ENCODE peak calls at places on chromosomes 1 and 21, in nine cellular contexts. C is astrocyte of the spinal cord, Y is RWPE1, J is PC-9, R is fibroblast of the aortic adventitia, E is LNCaP clone FGC, M is HFFc6, Z is AG09319, K is dorsolateral prefrontal cortex. B is an unnamed sample.

GRCh38 chr1:156436319-156437043 is 64.1 kb downstream of the MEF2D start:
- DNase-seq in C (no peak), Y (no peak), J (no peak), R (no peak), E (no peak), M (no peak), Z (no peak), K (no peak), B (no peak)

GRCh38 chr1:160844447-160845232 is 18.0 kb downstream of the CD244 start:
- DNase-seq in C (no peak), Y (no peak), J (no peak), R (no peak), E (no peak), M (no peak), Z (no peak), K (no peak), B (no peak)

GRCh38 chr21:39263372-39263771 is 50.1 kb downstream of the BRWD1 start:
- DNase-seq in C (no peak), Y (peak), J (no peak), R (peak), E (no peak), M (no peak), Z (no peak), K (no peak), B (no peak)

GRCh38 chr1:41502912-41503311 is 18.4 kb upstream of the EDN2 start:
- DNase-seq in C (no peak), Y (no peak), J (no peak), R (no peak), E (no peak), M (no peak), Z (no peak), K (no peak), B (peak)

GRCh38 chr1:90357980-90358379 is 359.1 kb downstream of the BARHL2 start:
- DNase-seq in C (no peak), Y (no peak), J (no peak), R (no peak), E (no peak), M (no peak), Z (no peak), K (no peak), B (no peak)

GRCh38 chr1:182430263-182431068 is 19.5 kb upstream of the RGSL1 start:
- DNase-seq in C (no peak), Y (no peak), J (no peak), R (peak), E (no peak), M (no peak), Z (no peak), K (no peak), B (no peak)

GRCh38 chr1:205565799-205566198 is 61.3 kb downstream of the CDK18 start:
- DNase-seq in C (no peak), Y (no peak), J (no peak), R (no peak), E (peak), M (no peak), Z (no peak), K (no peak), B (no peak)

GRCh38 chr1:219350621-219351020 is 176.9 kb downstream of the LYPLAL1 start:
- DNase-seq in C (no peak), Y (no peak), J (no peak), R (no peak), E (no peak), M (no peak), Z (no peak), K (no peak), B (no peak)

GRCh38 chr1:64423526-64423925 is 46.4 kb upstream of the CACHD1 start:
- DNase-seq in C (no peak), Y (no peak), J (no peak), R (no peak), E (no peak), M (no peak), Z (no peak), K (no peak), B (no peak)

GRCh38 chr1:43786975-43787374 is 79.6 kb downstream of the ST3GAL3 start:
- DNase-seq in C (peak), Y (no peak), J (no peak), R (peak), E (no peak), M (no peak), Z (peak), K (no peak), B (no peak)

GRCh38 chr21:32520885-32521735 is 64.2 kb downstream of the TCP10L start:
- DNase-seq in C (peak), Y (peak), J (peak), R (peak), E (no peak), M (peak), Z (peak), K (peak), B (peak)

GRCh38 chr1:161946071-161946987 is 77.3 kb downstream of the OLFML2B start:
- DNase-seq in C (peak), Y (no peak), J (no peak), R (peak), E (no peak), M (peak), Z (peak), K (no peak), B (peak)

GRCh38 chr1:235734335-235734734 is 84.8 kb upstream of the GNG4 start:
- DNase-seq in C (no peak), Y (no peak), J (no peak), R (no peak), E (no peak), M (no peak), Z (no peak), K (no peak), B (no peak)

GRCh38 chr1:230167419-230167852 is 100.4 kb downstream of the GALNT2 start:
- DNase-seq in C (peak), Y (peak), J (no peak), R (peak), E (no peak), M (peak), Z (no peak), K (no peak), B (no peak)

GRCh38 chr1:170530972-170531757 is 801 bp upstream of the GORAB start:
- DNase-seq in C (no peak), Y (peak), J (no peak), R (peak), E (no peak), M (no peak), Z (no peak), K (no peak), B (no peak)

GRCh38 chr1:11152755-11153154 is 36.4 kb upstream of the ANGPTL7 start:
- DNase-seq in C (no peak), Y (no peak), J (no peak), R (no peak), E (no peak), M (no peak), Z (no peak), K (no peak), B (no peak)

GRCh38 chr1:32681999-32682398 is 20.6 kb downstream of the SYNC start:
- DNase-seq in C (no peak), Y (no peak), J (no peak), R (no peak), E (no peak), M (no peak), Z (no peak), K (no peak), B (no peak)

GRCh38 chr1:94069649-94070285 is 51.2 kb downstream of the ABCA4 start:
- DNase-seq in C (no peak), Y (no peak), J (no peak), R (no peak), E (peak), M (peak), Z (no peak), K (no peak), B (no peak)

GRCh38 chr21:46452719-46453118 is 6.0 kb upstream of the DIP2A start:
- DNase-seq in C (no peak), Y (no peak), J (no peak), R (no peak), E (no peak), M (no peak), Z (no peak), K (no peak), B (no peak)

GRCh38 chr1:161192476-161193465 is 6.1 kb downstream of the ADAMTS4 start:
- DNase-seq in C (peak), Y (peak), J (peak), R (peak), E (no peak), M (peak), Z (peak), K (peak), B (peak)

GRCh38 chr1:2556277-2557145 is at the start of gene TNFRSF14:
- DNase-seq in C (peak), Y (no peak), J (no peak), R (peak), E (no peak), M (peak), Z (no peak), K (peak), B (no peak)

GRCh38 chr1:39047374-39048229 is 21.5 kb downstream of the NDUFS5 start:
- DNase-seq in C (peak), Y (peak), J (peak), R (peak), E (no peak), M (peak), Z (peak), K (no peak), B (peak)

GRCh38 chr1:102942324-102942723 is 166.0 kb downstream of the COL11A1 start:
- DNase-seq in C (peak), Y (no peak), J (no peak), R (no peak), E (no peak), M (peak), Z (no peak), K (no peak), B (no peak)

GRCh38 chr1:179774033-179774432 is 30.9 kb downstream of the FAM163A start:
- DNase-seq in C (no peak), Y (no peak), J (no peak), R (no peak), E (no peak), M (no peak), Z (no peak), K (no peak), B (no peak)

GRCh38 chr1:37338658-37339057 is 135.7 kb upstream of the ZC3H12A start:
- DNase-seq in C (no peak), Y (no peak), J (no peak), R (no peak), E (no peak), M (no peak), Z (no peak), K (no peak), B (no peak)

GRCh38 chr1:35443768-35444518 is 113.3 kb downstream of the KIAA0319L start:
- DNase-seq in C (no peak), Y (no peak), J (no peak), R (peak), E (no peak), M (no peak), Z (no peak), K (no peak), B (no peak)
- TF ChIP-seq CTCF in C (peak), Y (no peak), J (no peak), R (peak), E (peak), M (no peak), Z (no peak), K (no peak), B (no peak)

GRCh38 chr1:21564521-21565095 is 55.4 kb downstream of the ALPL start:
- DNase-seq in C (peak), Y (no peak), J (no peak), R (no peak), E (no peak), M (peak), Z (no peak), K (no peak), B (no peak)

GRCh38 chr1:21563971-21564370 is 54.7 kb downstream of the ALPL start:
- DNase-seq in C (no peak), Y (no peak), J (no peak), R (no peak), E (no peak), M (no peak), Z (no peak), K (no peak), B (no peak)

GRCh38 chr1:21562896-21563295 is 53.7 kb downstream of the ALPL start:
- DNase-seq in C (no peak), Y (no peak), J (no peak), R (no peak), E (no peak), M (no peak), Z (no peak), K (no peak), B (no peak)

GRCh38 chr1:21559788-21560567 is 50.8 kb downstream of the ALPL start:
- DNase-seq in C (no peak), Y (no peak), J (no peak), R (no peak), E (no peak), M (no peak), Z (no peak), K (no peak), B (no peak)

GRCh38 chr1:21560916-21561638 is 51.9 kb downstream of the ALPL start:
- DNase-seq in C (no peak), Y (no peak), J (no peak), R (no peak), E (no peak), M (no peak), Z (no peak), K (no peak), B (no peak)
- TF ChIP-seq CTCF in C (no peak), Y (no peak), J (no peak), R (no peak), E (no peak), M (no peak), Z (no peak), K (no peak), B (no peak)

DNA sequence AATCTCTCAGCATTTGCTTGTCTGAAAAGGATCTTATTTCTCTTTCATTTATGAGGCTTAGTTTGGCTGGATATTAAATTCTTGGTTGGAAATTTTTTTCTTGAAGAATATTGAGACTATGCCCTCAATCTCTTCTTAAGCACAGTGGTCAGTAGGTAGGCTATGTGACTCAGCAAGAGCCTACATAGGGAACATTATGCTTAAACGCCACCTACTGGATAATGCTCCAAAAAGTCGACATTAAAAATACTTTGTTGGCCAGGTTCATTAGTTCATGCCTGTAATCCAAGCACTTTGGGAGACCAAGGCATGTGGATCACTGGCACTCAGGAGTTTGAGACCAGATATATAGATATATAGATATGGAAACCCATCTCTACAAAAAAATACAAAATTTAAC is 678.0 kb upstream of the USP24 start:
- DNase-seq in C (peak), Y (peak), J (peak), R (peak), E (peak), M (peak), Z (no peak), K (no peak), B (no peak)
- TF ChIP-seq CTCF in C (no peak), Y (no peak), J (peak), R (peak), E (peak), M (peak), Z (no peak), K (no peak), B (peak)

DNA sequence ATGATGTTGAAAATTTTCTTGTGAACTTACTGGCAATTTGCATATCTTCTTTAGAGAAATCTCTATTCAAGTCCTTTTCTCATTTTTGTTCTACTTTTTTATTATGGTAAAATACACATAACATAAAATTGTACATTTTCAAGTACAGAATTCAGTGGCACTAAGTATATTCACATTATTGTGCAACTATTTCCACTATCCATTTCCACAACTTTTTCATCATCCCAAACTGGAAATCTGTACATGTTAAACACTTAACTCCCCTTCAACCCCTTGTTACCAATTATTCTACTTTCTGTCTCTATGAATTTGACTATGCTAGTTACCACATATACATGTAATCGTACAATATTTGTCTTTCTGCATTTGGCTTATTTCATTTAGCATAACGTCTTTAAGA is 19.4 kb downstream of the EPS15 start:
- DNase-seq in C (no peak), Y (no peak), J (no peak), R (no peak), E (no peak), M (no peak), Z (no peak), K (no peak), B (no peak)
- TF ChIP-seq CTCF in C (no peak), Y (no peak), J (no peak), R (no peak), E (no peak), M (no peak), Z (no peak), K (no peak), B (no peak)

GRCh38 chr1:194184402-194184801 is 998.0 kb upstream of the B3GALT2 start:
- DNase-seq in C (no peak), Y (no peak), J (no peak), R (no peak), E (no peak), M (no peak), Z (no peak), K (no peak), B (no peak)
- TF ChIP-seq CTCF in C (no peak), Y (no peak), J (no peak), R (no peak), E (no peak), M (no peak), Z (no peak), K (no peak), B (no peak)

DNA sequence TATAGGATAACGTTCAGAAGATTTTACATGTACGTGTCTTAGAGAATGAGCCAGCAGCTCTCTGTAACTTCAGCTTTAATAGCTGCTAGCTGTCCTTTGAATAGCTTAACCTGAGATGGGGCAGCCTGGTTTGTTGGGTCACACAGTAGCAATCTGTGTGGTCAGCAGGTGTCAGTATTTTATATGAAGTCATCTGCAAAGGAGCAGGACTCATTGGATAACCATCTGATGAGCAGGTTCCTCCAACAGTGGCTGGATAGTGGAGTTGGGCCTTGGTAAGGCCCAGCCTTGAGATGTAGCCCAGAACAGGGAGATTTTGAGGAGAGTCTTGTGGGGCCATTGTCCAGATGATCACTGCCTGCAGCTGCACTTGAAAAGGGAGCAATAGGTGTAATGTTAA is 6.4 kb downstream of the GSTM5 start:
- DNase-seq in C (no peak), Y (no peak), J (peak), R (no peak), E (peak), M (peak), Z (no peak), K (no peak), B (no peak)
- TF ChIP-seq CTCF in C (no peak), Y (no peak), J (peak), R (no peak), E (peak), M (peak), Z (no peak), K (no peak), B (no peak)

GRCh38 chr1:105793541-105794146 is 1262.8 kb upstream of the PRMT6 start:
- DNase-seq in C (peak), Y (peak), J (no peak), R (no peak), E (peak), M (peak), Z (no peak), K (no peak), B (peak)
- TF ChIP-seq CTCF in C (peak), Y (peak), J (peak), R (no peak), E (peak), M (peak), Z (peak), K (peak), B (peak)

DNA sequence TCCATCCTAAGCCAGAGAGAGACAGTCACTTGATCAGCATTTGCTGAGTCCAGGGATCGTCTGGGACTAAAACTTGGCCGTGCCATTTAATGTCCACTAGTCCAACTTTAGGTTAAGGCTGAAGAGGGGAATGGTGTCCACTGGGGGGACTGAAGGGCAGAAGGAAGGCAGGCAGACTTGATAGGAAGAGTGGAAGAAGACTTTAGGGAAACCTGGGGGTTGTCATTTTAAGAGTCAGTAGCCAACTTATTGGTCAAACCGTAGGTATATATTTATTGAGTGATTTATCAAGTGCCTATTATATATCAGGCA is 1.3 kb upstream of the LMOD1 start:
- DNase-seq in C (no peak), Y (no peak), J (no peak), R (no peak), E (no peak), M (no peak), Z (no peak), K (no peak), B (no peak)
- TF ChIP-seq CTCF in C (no peak), Y (no peak), J (no peak), R (peak), E (no peak), M (peak), Z (no peak), K (no peak), B (no peak)

GRCh38 chr21:41895643-41896493 is 16.7 kb upstream of the PRDM15 start:
- DNase-seq in C (peak), Y (no peak), J (no peak), R (no peak), E (no peak), M (no peak), Z (no peak), K (no peak), B (no peak)
- TF ChIP-seq CTCF in C (no peak), Y (no peak), J (no peak), R (no peak), E (no peak), M (no peak), Z (no peak), K (no peak), B (no peak)

B was measured in astrocyte of the cerebellum.